ENCODE peak calls at places on chromosomes 2 and 18, in five cellular contexts. Q, T, Y, B and I are unnamed samples.

GRCh38 chr2:20955277-20956026 is 88.4 kb downstream of the APOB start:
- DNase-seq in Q (no peak), T (no peak), Y (no peak), B (no peak), I (no peak)

GRCh38 chr2:166090900-166091299 is 36.9 kb downstream of the SCN1A start:
- DNase-seq in Q (peak), T (peak), Y (no peak), B (no peak), I (no peak)

GRCh38 chr2:239884051-239884405 is 141.1 kb downstream of the NDUFA10 start:
- DNase-seq in Q (no peak), T (no peak), Y (no peak), B (no peak), I (no peak)

GRCh38 chr18:75201936-75202335 is 7.0 kb downstream of the PTGR3 start:
- DNase-seq in Q (no peak), T (no peak), Y (no peak), B (no peak), I (no peak)

GRCh38 chr2:181073896-181074295 is 93.5 kb downstream of the UBE2E3 start:
- DNase-seq in Q (peak), T (peak), Y (no peak), B (no peak), I (no peak)

GRCh38 chr2:134142903-134143302 is 111.0 kb upstream of the MGAT5 start:
- DNase-seq in Q (peak), T (peak), Y (no peak), B (no peak), I (no peak)

GRCh38 chr2:195382186-195382585 is 274.8 kb upstream of the SLC39A10 start:
- DNase-seq in Q (no peak), T (no peak), Y (no peak), B (no peak), I (no peak)

GRCh38 chr2:152924722-152925121 is 206.3 kb downstream of the ARL6IP6 start:
- DNase-seq in Q (peak), T (no peak), Y (no peak), B (no peak), I (no peak)

GRCh38 chr2:39481611-39482010 is 44.5 kb upstream of the MAP4K3 start:
- DNase-seq in Q (peak), T (peak), Y (no peak), B (no peak), I (no peak)

GRCh38 chr2:230947908-230948365 is 22.9 kb upstream of the GPR55 start:
- DNase-seq in Q (no peak), T (no peak), Y (no peak), B (no peak), I (no peak)

GRCh38 chr2:161710131-161710915 is 86.1 kb downstream of the SLC4A10 start:
- DNase-seq in Q (peak), T (peak), Y (no peak), B (no peak), I (no peak)

GRCh38 chr2:143259368-143259958 is 130.2 kb downstream of the ARHGAP15 start:
- DNase-seq in Q (peak), T (peak), Y (peak), B (peak), I (peak)

GRCh38 chr2:138712212-138712979 is 67.8 kb downstream of the NXPH2 start:
- DNase-seq in Q (peak), T (peak), Y (no peak), B (no peak), I (no peak)

GRCh38 chr2:29558097-29558496 is 363.3 kb downstream of the ALK start:
- DNase-seq in Q (no peak), T (no peak), Y (no peak), B (no peak), I (no peak)

GRCh38 chr2:12102679-12103078 is 356.2 kb downstream of the LPIN1 start:
- DNase-seq in Q (no peak), T (no peak), Y (no peak), B (no peak), I (no peak)

GRCh38 chr18:3213231-3214059 is 6.3 kb downstream of the MYOM1 start:
- DNase-seq in Q (no peak), T (no peak), Y (no peak), B (no peak), I (no peak)

GRCh38 chr2:237885931-237886701 is 26.7 kb downstream of the RAMP1 start:
- DNase-seq in Q (peak), T (peak), Y (no peak), B (no peak), I (no peak)

GRCh38 chr2:148813603-148814065 is 61.4 kb upstream of the KIF5C start:
- DNase-seq in Q (no peak), T (no peak), Y (no peak), B (no peak), I (no peak)

GRCh38 chr2:203949228-203949627 is 12.7 kb downstream of the ICOS start:
- DNase-seq in Q (peak), T (no peak), Y (no peak), B (no peak), I (no peak)

GRCh38 chr2:62774555-62775366 is 69.2 kb downstream of the EHBP1 start:
- DNase-seq in Q (peak), T (peak), Y (peak), B (peak), I (peak)

GRCh38 chr18:32435631-32436500 is 34.8 kb downstream of the GAREM1 start:
- DNase-seq in Q (no peak), T (no peak), Y (no peak), B (no peak), I (no peak)

GRCh38 chr2:9306910-9307309 is 100.3 kb downstream of the ASAP2 start:
- DNase-seq in Q (no peak), T (no peak), Y (no peak), B (no peak), I (no peak)

GRCh38 chr2:68171684-68172083 is 14.0 kb downstream of the PNO1 start:
- DNase-seq in Q (no peak), T (no peak), Y (no peak), B (no peak), I (no peak)

GRCh38 chr2:155975734-155976133 is 356.8 kb downstream of the NR4A2 start:
- DNase-seq in Q (peak), T (peak), Y (no peak), B (no peak), I (no peak)

GRCh38 chr2:179044500-179044899 is 5.4 kb downstream of the CCDC141 start:
- DNase-seq in Q (no peak), T (no peak), Y (no peak), B (no peak), I (no peak)

GRCh38 chr2:11775384-11775783 is 29.0 kb downstream of the LPIN1 start:
- DNase-seq in Q (peak), T (peak), Y (no peak), B (no peak), I (no peak)

GRCh38 chr2:219627105-219628100 is at the start of gene SLC4A3:
- DNase-seq in Q (peak), T (peak), Y (no peak), B (peak), I (no peak)

GRCh38 chr18:48007381-48007780 is 76.9 kb upstream of the SMAD2 start:
- DNase-seq in Q (no peak), T (no peak), Y (no peak), B (no peak), I (no peak)

GRCh38 chr2:130332271-130333073 is 10.2 kb upstream of the IMP4 start:
- DNase-seq in Q (peak), T (peak), Y (peak), B (peak), I (no peak)

GRCh38 chr18:48569915-48570264 is 31.1 kb downstream of the CTIF start:
- DNase-seq in Q (no peak), T (no peak), Y (no peak), B (no peak), I (no peak)

GRCh38 chr18:21803495-21803894 is 62.9 kb downstream of the MIB1 start:
- DNase-seq in Q (peak), T (peak), Y (no peak), B (no peak), I (no peak)